ENCODE peak calls at places on chromosome 2, in eight cellular contexts. E is coronary artery, L is progenitor cell of endocrine pancreas, N is A549, M is tibial nerve, Q is fibroblast of villous mesenchyme, I is fibroblast of lung, A is epithelial cell of proximal tubule. Z is an unnamed sample.

GRCh38 chr2:111068435-111069058 is 52.2 kb upstream of the BCL2L11 start:
- DNase-seq in E (no peak), Q (no peak), I (no peak), L (no peak), M (no peak), A (no peak), N (no peak), Z (no peak)

GRCh38 chr2:42926438-42927333 is 134.3 kb upstream of the HAAO start:
- DNase-seq in I (no peak), N (no peak), A (no peak), E (no peak), Q (no peak), M (no peak), L (no peak), Z (no peak)

GRCh38 chr2:150392614-150393013 is 94.9 kb downstream of the RND3 start:
- DNase-seq in A (no peak), L (no peak), I (no peak), M (no peak), N (no peak), Q (no peak), E (no peak), Z (no peak)

GRCh38 chr2:97957432-97958183 is 38.1 kb downstream of the TMEM131 start:
- DNase-seq in Q (no peak), L (no peak), A (no peak), E (no peak), N (no peak), M (no peak), I (no peak), Z (no peak)

GRCh38 chr2:159968282-159968900 is 94.0 kb downstream of the PLA2R1 start:
- DNase-seq in A (no peak), M (no peak), L (peak; percentile 10), N (peak; percentile 18), Q (peak; percentile 42), E (no peak), I (peak; percentile 70), Z (no peak)

GRCh38 chr2:72149556-72150156 is 2.0 kb upstream of the CYP26B1 start:
- DNase-seq in M (no peak), E (peak; percentile 71), Q (no peak), A (no peak), I (no peak), L (no peak), N (no peak), Z (peak; percentile 72)

GRCh38 chr2:148704247-148704646 is 59.7 kb downstream of the EPC2 start:
- DNase-seq in M (no peak), L (no peak), N (no peak), Q (peak; percentile 13), A (no peak), E (no peak), I (no peak), Z (no peak)

GRCh38 chr2:213187833-213188532 is 36.6 kb upstream of the IKZF2 start:
- DNase-seq in N (peak; percentile 8), A (peak; percentile 74), I (peak; percentile 31), E (no peak), L (peak; percentile 11), M (no peak), Q (no peak), Z (no peak)

GRCh38 chr2:70121627-70122372 is 34.5 kb downstream of the PCBP1 start:
- DNase-seq in N (no peak), E (no peak), A (no peak), M (no peak), Q (no peak), I (no peak), L (no peak), Z (no peak)

GRCh38 chr2:177332041-177332991 is 60.3 kb upstream of the AGPS start:
- DNase-seq in N (peak; percentile 32), I (peak; percentile 89), L (peak; percentile 16), E (no peak), Q (peak; percentile 88), A (no peak), M (no peak), Z (no peak)

GRCh38 chr2:10303634-10304378 is 1.1 kb downstream of the HPCAL1 start:
- DNase-seq in E (no peak), A (no peak), M (no peak), I (peak; percentile 77), N (no peak), L (peak; percentile 48), Q (peak; percentile 71), Z (no peak)

GRCh38 chr2:130891968-130892367 is 55.3 kb downstream of the ARHGEF4 start:
- DNase-seq in M (no peak), L (no peak), E (no peak), A (no peak), Q (no peak), N (no peak), I (no peak), Z (no peak)

GRCh38 chr2:121475811-121476571 is 54.7 kb upstream of the RNU4ATAC start:
- DNase-seq in E (no peak), L (no peak), Q (no peak), I (no peak), A (no peak), M (no peak), N (no peak), Z (no peak)

GRCh38 chr2:158101384-158101926 is at the start of gene UPP2:
- DNase-seq in I (no peak), N (no peak), Q (no peak), E (no peak), M (no peak), A (no peak), L (no peak), Z (no peak)

GRCh38 chr2:149648282-149649030 is 60.9 kb upstream of the MMADHC start:
- DNase-seq in N (peak; percentile 17), I (peak; percentile 97), M (no peak), Q (peak; percentile 100), E (peak; percentile 72), A (peak; percentile 90), L (no peak), Z (no peak)

GRCh38 chr2:27152102-27152795 is 3.4 kb downstream of the TCF23 start:
- DNase-seq in I (no peak), M (no peak), A (no peak), E (no peak), L (no peak), N (no peak), Q (no peak), Z (no peak)

GRCh38 chr2:69518836-69519235 is 81.6 kb upstream of the NFU1 start:
- DNase-seq in I (no peak), L (no peak), E (no peak), Q (no peak), N (no peak), A (no peak), M (peak; percentile 17), Z (no peak)

GRCh38 chr2:109280804-109281203 is 151.8 kb downstream of the SH3RF3 start:
- DNase-seq in M (no peak), N (no peak), Q (no peak), E (no peak), I (no peak), A (no peak), L (no peak), Z (no peak)
- TF ChIP-seq CTCF in M (no peak), N (no peak), Q (no peak), E (no peak), I (no peak), A (peak; percentile 20), L (no peak), Z (peak; percentile 17)

GRCh38 chr2:100294162-100294497 is 28.2 kb downstream of the LONRF2 start:
- DNase-seq in M (no peak), Q (no peak), I (no peak), L (no peak), E (no peak), A (no peak), N (no peak), Z (no peak)

GRCh38 chr2:100290718-100291151 is 31.6 kb downstream of the LONRF2 start:
- DNase-seq in A (no peak), M (no peak), N (no peak), L (no peak), I (no peak), Q (no peak), E (no peak), Z (no peak)

GRCh38 chr2:100291152-100291970 is 30.9 kb downstream of the LONRF2 start:
- DNase-seq in M (no peak), Q (peak; percentile 98), N (peak; percentile 90), E (no peak), I (peak; percentile 93), A (peak; percentile 54), L (no peak), Z (no peak)

GRCh38 chr2:100293341-100294161 is 28.8 kb downstream of the LONRF2 start:
- DNase-seq in Q (no peak), A (no peak), L (no peak), I (no peak), M (no peak), E (no peak), N (no peak), Z (no peak)

DNA sequence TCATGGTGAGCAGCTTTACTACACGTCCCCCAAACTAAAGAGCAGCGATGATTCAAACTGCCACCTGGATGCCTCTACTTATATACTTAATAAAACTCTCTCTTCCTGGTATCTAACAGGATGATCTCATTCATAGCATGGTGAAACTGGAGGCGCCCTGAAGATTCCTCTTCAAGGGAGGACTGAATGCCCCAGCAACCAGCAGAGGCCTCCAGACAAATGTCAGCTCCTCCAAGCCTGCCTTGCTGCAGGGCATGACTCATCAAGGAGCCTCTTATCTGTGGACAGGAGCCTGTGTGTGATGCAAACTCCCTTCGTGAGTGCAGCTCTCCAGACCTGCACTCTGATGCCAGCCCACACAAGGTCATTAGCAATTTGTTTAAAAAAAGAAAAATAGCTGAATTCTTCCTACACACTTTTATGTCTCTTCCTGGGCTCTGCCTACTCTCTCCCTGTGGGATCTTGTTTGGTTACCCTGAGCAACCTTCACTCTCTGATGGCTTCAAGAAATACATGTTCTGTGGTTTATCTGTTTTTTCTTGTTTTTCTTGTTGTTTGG is 30.2 kb downstream of the LONRF2 start:
- DNase-seq in N (peak; percentile 82), M (no peak), A (peak; percentile 71), I (peak; percentile 66), E (no peak), L (no peak), Q (peak; percentile 96), Z (no peak)
- TF ChIP-seq CTCF in N (no peak), M (no peak), A (peak; percentile 26), I (no peak), E (no peak), L (no peak), Q (peak; percentile 28), Z (no peak)

DNA sequence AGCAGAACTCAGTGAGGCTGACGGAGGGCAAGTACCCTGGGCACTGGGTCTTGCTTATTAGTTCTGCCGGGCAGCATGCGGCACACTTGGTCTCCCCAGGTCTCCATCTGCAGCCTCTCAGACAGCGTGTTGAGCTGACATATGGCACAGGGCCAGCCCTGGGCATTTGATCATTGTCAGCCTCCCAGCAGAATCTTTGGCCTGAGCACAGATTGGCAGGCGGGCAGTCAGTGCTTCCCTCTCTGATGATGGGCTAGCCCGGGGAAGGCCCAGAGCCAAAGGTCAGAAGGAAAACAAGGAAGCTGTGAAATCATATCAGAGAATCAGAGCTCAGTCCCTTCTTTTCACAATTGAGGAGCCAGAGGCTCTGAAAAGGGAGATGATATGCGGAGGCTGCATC is 150.1 kb upstream of the LRRTM1 start:
- DNase-seq in A (no peak), Q (no peak), E (no peak), M (no peak), I (no peak), N (no peak), L (no peak), Z (no peak)
- TF ChIP-seq CTCF in A (no peak), Q (no peak), E (no peak), M (no peak), I (no peak), N (no peak), L (no peak), Z (no peak)

DNA sequence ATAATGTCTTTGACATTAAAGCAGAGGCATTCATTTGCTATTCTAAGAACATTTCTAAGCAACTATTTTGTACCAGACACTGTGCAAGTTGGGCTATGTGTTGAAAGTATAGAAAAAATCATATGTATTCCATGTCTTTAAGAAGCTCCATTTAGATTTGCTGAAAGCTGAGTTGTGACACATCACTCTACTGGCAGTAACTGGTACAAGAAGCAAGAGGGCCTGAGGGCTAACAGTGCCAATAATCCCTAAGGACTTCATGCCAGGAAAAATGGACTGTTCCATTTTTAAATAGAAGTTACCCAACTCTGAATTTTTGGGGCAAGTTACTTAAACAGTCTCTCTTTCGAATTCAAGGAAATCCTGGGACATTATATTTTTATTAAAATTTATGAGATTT is 178.7 kb downstream of the SRBD1 start:
- DNase-seq in Q (no peak), N (no peak), M (no peak), L (no peak), I (peak; percentile 14), A (no peak), E (no peak), Z (no peak)
- TF ChIP-seq CTCF in Q (no peak), N (no peak), M (no peak), L (no peak), I (no peak), A (no peak), E (no peak), Z (no peak)

Z was measured in osteocyte.